ENCODE peak calls at places on chromosome 12, in five cellular contexts. C is H1, G is tibial nerve, Q is A549, T is transverse colon. E is an unnamed sample. For H3K4me1, the result is how much of the 10 kb centered on the place peaks cover.

GRCh38 chr12:94614288-94614721 is 36.1 kb downstream of the TMCC3 start:
- DNase-seq in C (peak), G (no peak), Q (no peak), T (no peak), E (no peak)

GRCh38 chr12:42609605-42610004 is 20.1 kb upstream of the PRICKLE1 start:
- DNase-seq in C (no peak), G (no peak), Q (no peak), T (no peak), E (no peak)

GRCh38 chr12:120047072-120047471 is 58.0 kb downstream of the BICDL1 start:
- DNase-seq in C (no peak), G (no peak), Q (no peak), T (no peak), E (no peak)

GRCh38 chr12:11763760-11764520 is 114.5 kb downstream of the ETV6 start:
- DNase-seq in C (no peak), G (no peak), Q (no peak), T (no peak), E (no peak)

GRCh38 chr12:43210437-43211197 is 341.4 kb downstream of the ADAMTS20 start:
- DNase-seq in C (no peak), G (no peak), Q (no peak), T (no peak), E (no peak)

GRCh38 chr12:107092669-107093546 is 441 bp downstream of the CRY1 start:
- DNase-seq in C (no peak), G (peak), Q (peak), T (peak), E (peak)

GRCh38 chr12:15532364-15532977 is 210.2 kb downstream of the PTPRO start:
- DNase-seq in C (peak), G (peak), Q (peak), T (peak), E (no peak)

GRCh38 chr12:107248187-107248586 is 154.8 kb upstream of the CRY1 start:
- DNase-seq in C (no peak), G (no peak), Q (no peak), T (no peak), E (no peak)

GRCh38 chr12:43267782-43268181 is 284.2 kb downstream of the ADAMTS20 start:
- DNase-seq in C (no peak), G (no peak), Q (no peak), T (no peak), E (no peak)

GRCh38 chr12:21144309-21144708 is 13.3 kb downstream of the SLCO1B1 start:
- DNase-seq in C (no peak), G (no peak), Q (no peak), T (no peak), E (no peak)

GRCh38 chr12:108308432-108308831 is 30.7 kb downstream of the CMKLR1 start:
- DNase-seq in C (no peak), G (no peak), Q (no peak), T (no peak), E (no peak)

GRCh38 chr12:53223391-53224267 is 8.4 kb downstream of the RARG start:
- DNase-seq in C (no peak), G (peak), Q (no peak), T (no peak), E (no peak)

GRCh38 chr12:104384141-104384880 is 72.4 kb upstream of the CHST11 start:
- DNase-seq in C (no peak), G (no peak), Q (no peak), T (no peak), E (no peak)

GRCh38 chr12:131093971-131094830 is 140.5 kb downstream of the ADGRD1 start:
- DNase-seq in C (no peak), G (no peak), Q (no peak), T (peak), E (no peak)

GRCh38 chr12:70197362-70197744 is 45.9 kb upstream of the CNOT2 start:
- DNase-seq in C (no peak), G (no peak), Q (no peak), T (no peak), E (no peak)

GRCh38 chr12:93547778-93548177 is 24.7 kb upstream of the SOCS2 start:
- DNase-seq in C (no peak), G (no peak), Q (no peak), T (no peak), E (no peak)

GRCh38 chr12:69036999-69037398 is 104.0 kb upstream of the CPM start:
- DNase-seq in C (no peak), G (no peak), Q (no peak), T (no peak), E (no peak)

GRCh38 chr12:116818341-116818856 is 62.8 kb downstream of the HRK start:
- DNase-seq in C (no peak), G (peak), Q (no peak), T (peak), E (peak)

GRCh38 chr12:51217133-51217967 is 512 bp downstream of the POU6F1 start:
- DNase-seq in C (no peak), G (peak), Q (peak), T (peak), E (peak)

GRCh38 chr12:89861086-89861485 is 152.4 kb upstream of the ATP2B1 start:
- DNase-seq in C (no peak), G (no peak), Q (no peak), T (no peak), E (no peak)

GRCh38 chr12:42409471-42409870 is 83.5 kb downstream of the PPHLN1 start:
- DNase-seq in C (no peak), G (no peak), Q (no peak), T (no peak), E (no peak)

GRCh38 chr12:12714276-12715001 is 2.7 kb upstream of the CDKN1B start:
- DNase-seq in C (no peak), G (no peak), Q (no peak), T (peak), E (peak)

GRCh38 chr12:40342010-40342409 is 117.2 kb downstream of the LRRK2 start:
- DNase-seq in C (no peak), G (no peak), Q (no peak), T (no peak), E (no peak)

GRCh38 chr12:72296389-72296788 is 24.2 kb downstream of the TRHDE start:
- DNase-seq in C (no peak), G (no peak), Q (peak), T (no peak), E (no peak)

GRCh38 chr12:4819654-4820053 is 90.1 kb upstream of the KCNA1 start:
- DNase-seq in C (no peak), G (peak), Q (no peak), T (no peak), E (no peak)

GRCh38 chr12:42695490-42695995 is 106.0 kb upstream of the PRICKLE1 start:
- DNase-seq in C (no peak), G (no peak), Q (no peak), T (no peak), E (no peak)

GRCh38 chr12:110683888-110684287 is 5.0 kb downstream of the HVCN1 start:
- DNase-seq in C (no peak), G (no peak), Q (no peak), T (no peak), E (no peak)

GRCh38 chr12:62256408-62257079 is 3.7 kb upstream of the USP15 start:
- DNase-seq in C (no peak), G (no peak), Q (no peak), T (no peak), E (peak)

GRCh38 chr12:104710940-104711725 is 247.0 kb downstream of the SLC41A2 start:
- DNase-seq in C (no peak), G (peak), Q (no peak), T (no peak), E (no peak)

GRCh38 chr12:4273651-4274395 is at the start of gene CCND2:
- DNase-seq in C (peak), G (peak), Q (peak), T (peak), E (peak)

GRCh38 chr12:109544955-109545531 is 28.3 kb downstream of the MMAB start:
- DNase-seq in C (no peak), G (no peak), Q (no peak), T (no peak), E (no peak)

GRCh38 chr12:59715434-59715833 is 119.6 kb downstream of the SLC16A7 start:
- DNase-seq in C (no peak), G (no peak), Q (no peak), T (no peak), E (no peak)

GRCh38 chr12:69873429-69873828 is 48.4 kb downstream of the MYRFL start:
- DNase-seq in C (no peak), G (no peak), Q (no peak), T (no peak), E (no peak)

GRCh38 chr12:62631531-62632520 is 165.2 kb downstream of the MON2 start:
- DNase-seq in C (no peak), G (peak), Q (peak), T (peak), E (peak)

GRCh38 chr12:39572551-39572950 is 47.1 kb downstream of the ABCD2 start:
- DNase-seq in C (no peak), G (no peak), Q (no peak), T (no peak), E (no peak)

GRCh38 chr12:93662961-93663728 is 14.0 kb upstream of the CRADD start:
- DNase-seq in C (no peak), G (no peak), Q (no peak), T (no peak), E (no peak)

GRCh38 chr12:68176252-68176651 is 16.7 kb upstream of the IFNG start:
- DNase-seq in C (no peak), G (no peak), Q (no peak), T (no peak), E (no peak)

GRCh38 chr12:50040657-50041056 is 15.4 kb upstream of the RACGAP1 start:
- DNase-seq in C (no peak), G (no peak), Q (no peak), T (no peak), E (no peak)

GRCh38 chr12:92070054-92070863 is 75.4 kb downstream of the BTG1 start:
- DNase-seq in C (no peak), G (no peak), Q (peak), T (peak), E (no peak)

GRCh38 chr12:64428956-64429355 is 23.0 kb upstream of the TBK1 start:
- DNase-seq in C (no peak), G (no peak), Q (no peak), T (no peak), E (no peak)

GRCh38 chr12:64427988-64428387 is 23.8 kb downstream of the XPOT start:
- DNase-seq in C (no peak), G (no peak), Q (no peak), T (no peak), E (no peak)

GRCh38 chr12:64433915-64434314 is 18.0 kb upstream of the TBK1 start:
- DNase-seq in C (no peak), G (no peak), Q (no peak), T (no peak), E (no peak)

DNA sequence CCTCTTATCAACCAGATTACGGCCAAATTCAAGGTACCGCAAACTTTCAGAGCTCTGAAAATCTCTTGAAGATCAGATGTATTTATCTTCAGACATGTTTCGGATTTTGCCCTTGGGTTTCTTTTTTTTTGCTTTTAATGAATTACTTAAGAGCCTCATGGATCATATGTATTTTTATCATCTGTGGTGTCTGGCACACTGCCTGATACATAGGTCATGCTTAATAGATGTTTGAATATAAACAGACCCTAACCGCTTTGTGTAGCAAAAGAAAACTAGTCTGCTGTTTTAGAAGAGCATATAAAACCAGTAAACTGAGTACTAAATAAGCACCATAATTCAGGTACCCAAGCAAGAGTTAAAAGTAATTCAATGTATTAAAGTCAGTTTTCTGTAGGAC is 20.1 kb upstream of the TBK1 start:
- DNase-seq in C (no peak), G (no peak), Q (no peak), T (no peak), E (no peak)
- H3K4me1 ChIP-seq in C (under half), G (under half), Q (under half), T (under half), E (under half)

GRCh38 chr12:6461401-6462233 is 8.9 kb downstream of the VAMP1 start:
- DNase-seq in C (no peak), G (peak), Q (no peak), T (peak), E (no peak)
- H3K27ac ChIP-seq in C (no peak), G (peak), Q (no peak), T (peak), E (no peak)

GRCh38 chr12:45257185-45257585 is 41.3 kb downstream of the ANO6 start:
- DNase-seq in C (no peak), G (no peak), Q (no peak), T (no peak), E (no peak)

GRCh38 chr12:45260481-45260824 is 44.6 kb downstream of the ANO6 start:
- DNase-seq in C (no peak), G (no peak), Q (no peak), T (no peak), E (no peak)

GRCh38 chr12:45260854-45261253 is 45.0 kb downstream of the ANO6 start:
- DNase-seq in C (no peak), G (no peak), Q (no peak), T (no peak), E (no peak)

GRCh38 chr12:45263587-45263986 is 47.7 kb downstream of the ANO6 start:
- DNase-seq in C (no peak), G (no peak), Q (no peak), T (no peak), E (no peak)

DNA sequence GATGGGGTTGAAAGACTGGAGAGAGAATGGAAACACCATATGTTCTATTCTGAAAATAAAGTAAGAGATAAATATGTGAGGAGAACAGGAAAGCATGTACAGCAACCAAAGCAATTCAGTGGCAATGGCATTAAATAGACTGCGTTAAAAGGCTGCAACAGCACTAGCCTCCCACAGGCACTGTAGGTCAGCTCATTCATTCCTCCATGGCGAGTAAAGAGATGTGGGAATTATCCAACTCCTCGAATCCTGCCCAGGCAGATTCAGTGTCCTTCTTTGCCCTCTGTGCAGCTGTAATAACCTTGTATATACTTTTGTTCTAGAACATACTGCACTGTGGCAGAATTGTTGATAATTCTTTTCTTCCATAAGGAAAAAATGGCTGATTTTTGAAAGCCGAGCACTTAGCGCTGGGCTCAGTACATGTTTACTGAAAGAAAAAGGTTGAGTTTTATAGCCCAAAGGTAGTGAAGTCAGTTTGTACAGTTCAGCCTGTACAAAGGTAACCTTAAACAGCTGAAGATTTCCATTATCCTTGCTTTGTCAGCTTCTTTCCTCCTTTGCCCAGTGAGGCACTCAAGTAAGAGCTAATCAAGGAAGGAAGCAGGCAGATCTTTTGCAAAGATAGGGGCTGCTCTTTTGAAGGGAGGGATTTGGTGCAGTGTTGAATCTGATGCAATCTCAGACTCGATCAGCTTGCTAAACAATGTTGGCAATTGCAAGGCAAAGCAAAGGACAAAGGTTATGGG is 44.0 kb downstream of the ANO6 start:
- DNase-seq in C (no peak), G (no peak), Q (no peak), T (no peak), E (no peak)
- TF ChIP-seq EP300 in C (no peak), G (peak), Q (no peak), T (no peak), E (no peak)

GRCh38 chr12:14387472-14387871 is 22.0 kb downstream of the ATF7IP start:
- DNase-seq in C (no peak), G (no peak), Q (no peak), T (no peak), E (no peak)

GRCh38 chr12:14390885-14391530 is 25.5 kb downstream of the ATF7IP start:
- DNase-seq in C (no peak), G (no peak), Q (no peak), T (no peak), E (no peak)

GRCh38 chr12:14390449-14390848 is 25.0 kb downstream of the ATF7IP start:
- DNase-seq in C (no peak), G (no peak), Q (no peak), T (no peak), E (no peak)

GRCh38 chr12:14379508-14379907 is 14.0 kb downstream of the ATF7IP start:
- DNase-seq in C (no peak), G (no peak), Q (no peak), T (no peak), E (no peak)

GRCh38 chr12:14384783-14385638 is 19.5 kb downstream of the ATF7IP start:
- DNase-seq in C (peak), G (peak), Q (peak), T (peak), E (no peak)
- H3K4me1 ChIP-seq in C (under half), G (under half), Q (under half), T (under half), E (under half)

GRCh38 chr12:46373303-46374182 is 970 bp upstream of the SLC38A2 start:
- DNase-seq in C (no peak), G (peak), Q (peak), T (peak), E (peak)
- H3K27ac ChIP-seq in C (peak), G (peak), Q (peak), T (peak), E (peak)

GRCh38 chr12:95976416-95976832 is 19.7 kb downstream of the HAL start:
- DNase-seq in C (no peak), G (no peak), Q (no peak), T (no peak), E (no peak)
- TF ChIP-seq EP300 in C (no peak), G (no peak), Q (no peak), T (no peak), E (no peak)

GRCh38 chr12:124513297-124513867 is 54.0 kb downstream of the NCOR2 start:
- DNase-seq in C (peak), G (no peak), Q (no peak), T (no peak), E (no peak)

GRCh38 chr12:124512667-124513296 is 54.6 kb downstream of the NCOR2 start:
- DNase-seq in C (peak), G (peak), Q (peak), T (peak), E (peak)

GRCh38 chr12:124514996-124515932 is 52.1 kb downstream of the NCOR2 start:
- DNase-seq in C (no peak), G (no peak), Q (no peak), T (no peak), E (no peak)

GRCh38 chr12:124515981-124516380 is 51.4 kb downstream of the NCOR2 start:
- DNase-seq in C (no peak), G (no peak), Q (no peak), T (no peak), E (no peak)

GRCh38 chr12:124514145-124514995 is 53.0 kb downstream of the NCOR2 start:
- DNase-seq in C (no peak), G (no peak), Q (no peak), T (no peak), E (no peak)
- H3K4me1 ChIP-seq in C (half or more), G (half or more), Q (half or more), T (half or more), E (under half)

GRCh38 chr12:65605019-65605418 is 219.3 kb upstream of the HMGA2 start:
- DNase-seq in C (no peak), G (no peak), Q (no peak), T (no peak), E (no peak)
- H3K27ac ChIP-seq in C (no peak), G (no peak), Q (no peak), T (no peak), E (no peak)